ENCODE peak calls at places on chromosomes 13 and 19, in nine cellular contexts. I, Z, Y, Q, K, H, A, S and D are unnamed samples.

GRCh38 chr19:29666634-29667389 is 1.6 kb downstream of the PLEKHF1 start:
- DNase-seq in I (peak; percentile 74), Z (no peak), Y (peak; percentile 42), Q (no peak), K (peak; percentile 70), H (no peak), A (no peak), S (no peak), D (no peak)

GRCh38 chr19:3198901-3199700 is 13.4 kb downstream of the NCLN start:
- DNase-seq in I (no peak), Z (no peak), Y (no peak), Q (no peak), K (no peak), H (no peak), A (no peak), S (no peak), D (no peak)

GRCh38 chr13:64798422-64798821 is 2431.7 kb downstream of the PCDH9 start:
- DNase-seq in I (no peak), Z (no peak), Y (no peak), Q (no peak), K (no peak), H (no peak), A (no peak), S (no peak), D (no peak)

GRCh38 chr13:79648191-79648590 is 167.2 kb downstream of the NDFIP2 start:
- DNase-seq in I (no peak), Z (no peak), Y (no peak), Q (no peak), K (no peak), H (no peak), A (no peak), S (no peak), D (no peak)

GRCh38 chr13:51912091-51912490 is 50.3 kb downstream of the CCDC70 start:
- DNase-seq in I (no peak), Z (peak; percentile 14), Y (peak; percentile 35), Q (peak; percentile 93), K (no peak), H (no peak), A (no peak), S (no peak), D (no peak)

GRCh38 chr19:384801-385169 is 24.2 kb downstream of the C2CD4C start:
- DNase-seq in I (no peak), Z (no peak), Y (no peak), Q (no peak), K (no peak), H (no peak), A (no peak), S (no peak), D (no peak)

GRCh38 chr19:30557927-30558557 is 185.9 kb downstream of the ZNF536 start:
- DNase-seq in I (no peak), Z (no peak), Y (no peak), Q (no peak), K (no peak), H (no peak), A (no peak), S (no peak), D (no peak)

GRCh38 chr19:4446801-4447200 is 10.8 kb downstream of the UBXN6 start:
- DNase-seq in I (no peak), Z (no peak), Y (no peak), Q (no peak), K (no peak), H (no peak), A (no peak), S (no peak), D (no peak)

GRCh38 chr19:36246006-36246391 is 31.1 kb downstream of the ZNF146 start:
- DNase-seq in I (no peak), Z (no peak), Y (no peak), Q (no peak), K (no peak), H (no peak), A (no peak), S (no peak), D (no peak)

GRCh38 chr13:49042476-49042875 is 66.8 kb downstream of the FNDC3A start:
- DNase-seq in I (peak; percentile 72), Z (no peak), Y (no peak), Q (no peak), K (no peak), H (no peak), A (no peak), S (no peak), D (no peak)

GRCh38 chr13:83125791-83126190 is 756.5 kb downstream of the SLITRK1 start:
- DNase-seq in I (no peak), Z (no peak), Y (no peak), Q (peak; percentile 75), K (no peak), H (no peak), A (no peak), S (no peak), D (no peak)

GRCh38 chr19:50741179-50741933 is 18.2 kb downstream of the CLEC11A start:
- DNase-seq in I (no peak), Z (no peak), Y (no peak), Q (no peak), K (no peak), H (no peak), A (no peak), S (no peak), D (no peak)

GRCh38 chr19:49888478-49888901 is 8.2 kb downstream of the IL4I1 start:
- DNase-seq in I (no peak), Z (no peak), Y (no peak), Q (peak; percentile 73), K (no peak), H (no peak), A (no peak), S (no peak), D (no peak)